ENCODE peak calls at places on chromosomes 2 and 18, in nine cellular contexts. J, E, M, V, K, G, I, Y and F are unnamed samples. For H3K27me3, the result is how much of the 10 kb centered on the place peaks cover.

GRCh38 chr2:112920923-112921532 is 10.1 kb downstream of the IL37 start:
- DNase-seq in Y (no peak), K (no peak), J (no peak), I (no peak), M (no peak), G (no peak), V (peak), E (no peak), F (no peak)

GRCh38 chr18:43665239-43665788 is 388.0 kb upstream of the SYT4 start:
- DNase-seq in K (no peak), E (no peak), Y (no peak), I (peak), M (no peak), J (no peak), G (no peak), V (peak), F (peak)

GRCh38 chr2:142030735-142031134 is 100.1 kb downstream of the LRP1B start:
- DNase-seq in Y (no peak), I (peak), M (no peak), E (no peak), K (no peak), V (no peak), J (no peak), G (no peak), F (no peak)

GRCh38 chr2:118721817-118722551 is 125.5 kb downstream of the EN1 start:
- DNase-seq in E (no peak), V (peak), K (no peak), Y (no peak), J (no peak), I (no peak), M (no peak), G (no peak), F (no peak)

GRCh38 chr2:173652731-173653426 is 298.2 kb downstream of the CDCA7 start:
- DNase-seq in E (no peak), G (no peak), J (peak), K (no peak), V (peak), I (peak), Y (peak), M (peak), F (peak)

GRCh38 chr2:35503738-35504160 is 851.8 kb upstream of the CRIM1 start:
- DNase-seq in G (no peak), J (no peak), Y (no peak), M (no peak), E (no peak), K (no peak), V (peak), I (no peak), F (no peak)

GRCh38 chr2:64751286-64752260 is 97.9 kb upstream of the SERTAD2 start:
- DNase-seq in G (peak), K (peak), M (peak), I (peak), V (peak), E (peak), J (peak), Y (peak), F (no peak)

GRCh38 chr2:173631123-173631450 is 276.4 kb downstream of the CDCA7 start:
- DNase-seq in I (peak), Y (no peak), V (no peak), E (no peak), G (no peak), K (no peak), J (no peak), M (no peak), F (peak)

GRCh38 chr2:97761192-97761591 is 47.8 kb downstream of the ZAP70 start:
- DNase-seq in E (no peak), I (no peak), K (no peak), Y (no peak), J (no peak), M (no peak), G (no peak), V (no peak), F (no peak)

GRCh38 chr2:100136310-100136709 is 6.1 kb downstream of the AFF3 start:
- DNase-seq in M (no peak), I (no peak), V (no peak), Y (no peak), J (no peak), G (no peak), E (no peak), K (no peak), F (no peak)

GRCh38 chr2:100603414-100603813 is 40.6 kb downstream of the PDCL3 start:
- DNase-seq in M (no peak), G (no peak), E (no peak), I (no peak), K (no peak), V (no peak), J (no peak), Y (no peak), F (no peak)

GRCh38 chr2:172704072-172704936 is 31.3 kb upstream of the RAPGEF4 start:
- DNase-seq in G (no peak), V (peak), M (peak), K (no peak), E (peak), J (no peak), I (peak), Y (peak), F (no peak)

GRCh38 chr18:59264651-59265245 is 8.5 kb downstream of the RAX start:
- DNase-seq in J (no peak), G (no peak), K (no peak), M (no peak), Y (no peak), E (peak), I (no peak), V (no peak), F (no peak)

GRCh38 chr18:59264136-59264571 is 9.1 kb downstream of the RAX start:
- DNase-seq in E (peak), K (no peak), I (no peak), G (no peak), M (no peak), Y (no peak), J (no peak), V (no peak), F (no peak)

GRCh38 chr18:59265246-59266018 is 7.8 kb downstream of the RAX start:
- DNase-seq in E (peak), G (peak), I (no peak), Y (no peak), K (no peak), V (no peak), J (no peak), M (no peak), F (no peak)

GRCh38 chr18:59266019-59266369 is 7.3 kb downstream of the RAX start:
- DNase-seq in Y (no peak), V (no peak), G (peak), J (no peak), I (no peak), K (no peak), E (peak), M (no peak), F (no peak)

GRCh38 chr18:59263566-59264135 is 9.6 kb downstream of the RAX start:
- DNase-seq in J (no peak), I (no peak), E (no peak), Y (no peak), K (no peak), M (no peak), V (peak), G (no peak), F (no peak)
- H3K27me3 ChIP-seq in J (under half), I (half or more), E (half or more), Y (half or more), K (half or more), M (under half), V (under half), G (under half), F (under half)

DNA sequence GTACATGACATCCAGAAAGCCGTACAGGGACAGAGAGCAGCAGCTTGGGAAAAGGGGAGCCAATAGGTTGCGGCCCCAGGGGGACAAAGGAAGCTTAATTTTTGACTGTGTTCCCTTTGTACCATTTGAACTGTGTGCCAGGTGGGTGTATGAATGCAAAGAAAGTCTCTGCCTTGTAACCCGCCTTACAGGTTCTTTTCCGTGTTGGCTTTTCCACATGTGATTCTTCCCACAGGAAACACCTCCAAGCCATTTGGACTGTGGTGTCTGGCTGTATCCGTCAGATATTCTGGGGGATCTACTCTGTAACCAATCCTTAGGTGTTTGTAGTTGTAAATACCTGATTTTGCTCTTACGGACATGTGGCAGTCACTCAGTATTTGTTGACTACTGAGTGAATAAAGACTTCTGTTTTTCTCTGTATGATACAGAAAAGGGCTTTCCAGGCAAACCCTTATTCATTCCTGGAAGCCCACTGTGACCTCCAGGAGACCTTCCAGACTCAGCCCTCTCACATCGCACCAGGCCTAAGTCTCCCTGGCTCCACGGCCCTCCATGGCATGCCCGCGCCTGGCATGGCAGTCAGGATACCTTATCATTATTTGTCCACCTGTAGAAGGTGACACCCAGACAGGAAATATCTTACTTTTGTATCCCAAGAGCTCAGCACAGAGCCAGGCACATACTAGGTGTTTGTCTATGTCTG is 1.2 kb downstream of the LRRFIP1 start:
- DNase-seq in Y (no peak), J (no peak), I (no peak), E (no peak), M (no peak), V (no peak), K (no peak), G (no peak), F (no peak)
- H3K4me3 ChIP-seq in Y (no peak), J (peak), I (no peak), E (peak), M (peak), V (no peak), K (peak), G (peak), F (peak)

GRCh38 chr18:35917043-35917442 is 55.4 kb upstream of the RMP24 start:
- DNase-seq in M (no peak), E (peak), V (peak), G (no peak), I (no peak), J (no peak), Y (no peak), K (no peak), F (no peak)
- H3K27me3 ChIP-seq in M (under half), E (under half), V (under half), G (under half), I (under half), J (under half), Y (under half), K (under half), F (under half)

GRCh38 chr2:196244516-196244915 is 73.1 kb upstream of the STK17B start:
- DNase-seq in K (no peak), Y (no peak), M (no peak), G (no peak), E (no peak), J (no peak), V (no peak), I (no peak), F (no peak)

GRCh38 chr2:196238836-196239380 is 67.5 kb upstream of the STK17B start:
- DNase-seq in E (no peak), G (no peak), J (no peak), M (no peak), Y (no peak), K (no peak), V (no peak), I (peak), F (no peak)

GRCh38 chr2:196241175-196241574 is 69.8 kb upstream of the STK17B start:
- DNase-seq in Y (no peak), J (no peak), G (no peak), V (no peak), K (peak), E (peak), I (no peak), M (no peak), F (no peak)

GRCh38 chr2:196242131-196242620 is 70.8 kb upstream of the STK17B start:
- DNase-seq in K (no peak), M (no peak), V (peak), E (no peak), Y (peak), J (no peak), I (peak), G (no peak), F (no peak)

DNA sequence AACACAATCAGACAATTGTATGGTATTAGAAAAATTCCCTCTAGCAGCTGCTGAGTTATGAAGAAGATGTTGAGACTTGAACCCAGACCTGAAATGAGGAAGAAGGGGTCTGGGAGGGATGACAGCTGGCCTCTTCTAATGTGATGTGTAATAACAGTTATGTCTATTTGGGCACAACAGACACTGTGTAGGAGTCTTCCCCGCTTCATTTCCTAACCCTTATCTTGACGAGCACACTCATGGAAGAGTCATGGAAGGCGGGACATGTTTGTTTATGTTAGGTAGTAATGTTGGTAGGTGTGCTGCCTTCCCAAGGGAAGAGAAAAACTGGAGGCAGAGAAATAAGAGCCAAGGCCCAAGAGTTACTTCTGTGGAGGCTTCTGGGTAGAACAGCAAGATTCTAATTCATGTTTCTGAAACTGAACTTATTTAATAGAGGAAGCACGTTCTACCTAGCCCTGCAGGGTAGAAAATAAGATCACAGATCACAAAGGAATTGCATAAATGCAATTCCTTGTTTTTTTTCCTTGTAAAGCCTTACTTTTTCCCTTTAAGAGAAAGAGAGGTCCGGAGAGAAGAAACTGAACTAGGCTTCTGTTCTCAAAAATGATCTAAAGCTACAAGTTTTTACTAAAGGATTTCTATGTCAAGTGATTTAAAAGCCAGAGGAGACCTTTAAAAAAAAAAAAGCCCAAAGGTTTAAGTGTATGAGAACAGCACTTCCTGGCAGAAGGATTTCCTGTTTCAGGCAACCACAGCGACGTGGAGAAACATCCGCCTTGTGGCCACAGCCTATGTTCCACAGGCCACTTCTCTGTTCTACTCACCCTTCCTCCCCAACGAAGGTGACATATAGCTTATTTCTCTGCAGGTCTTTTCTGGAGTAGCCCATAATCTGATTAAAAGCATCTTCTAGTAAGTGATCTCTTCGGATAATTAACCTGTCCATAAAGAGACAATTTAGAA is 68.5 kb upstream of the STK17B start:
- DNase-seq in J (no peak), G (no peak), I (peak), V (peak), M (no peak), Y (peak), K (peak), E (peak), F (no peak)
- H3K4me3 ChIP-seq in J (no peak), G (no peak), I (no peak), V (no peak), M (no peak), Y (no peak), K (no peak), E (no peak), F (no peak)

GRCh38 chr2:126934803-126935202 is 36.1 kb downstream of the TEX51 start:
- DNase-seq in J (no peak), M (no peak), I (no peak), V (no peak), G (no peak), E (no peak), K (no peak), Y (no peak), F (no peak)

GRCh38 chr2:126935774-126936173 is 37.1 kb downstream of the TEX51 start:
- DNase-seq in V (no peak), Y (no peak), J (no peak), K (no peak), I (no peak), M (no peak), E (no peak), G (no peak), F (no peak)

GRCh38 chr2:126932529-126932928 is 33.8 kb downstream of the TEX51 start:
- DNase-seq in Y (no peak), J (no peak), G (no peak), I (peak), V (no peak), E (no peak), K (no peak), M (no peak), F (no peak)

GRCh38 chr2:126932966-126933555 is 34.4 kb downstream of the TEX51 start:
- DNase-seq in V (no peak), G (no peak), Y (no peak), M (no peak), E (peak), I (no peak), J (no peak), K (no peak), F (no peak)

DNA sequence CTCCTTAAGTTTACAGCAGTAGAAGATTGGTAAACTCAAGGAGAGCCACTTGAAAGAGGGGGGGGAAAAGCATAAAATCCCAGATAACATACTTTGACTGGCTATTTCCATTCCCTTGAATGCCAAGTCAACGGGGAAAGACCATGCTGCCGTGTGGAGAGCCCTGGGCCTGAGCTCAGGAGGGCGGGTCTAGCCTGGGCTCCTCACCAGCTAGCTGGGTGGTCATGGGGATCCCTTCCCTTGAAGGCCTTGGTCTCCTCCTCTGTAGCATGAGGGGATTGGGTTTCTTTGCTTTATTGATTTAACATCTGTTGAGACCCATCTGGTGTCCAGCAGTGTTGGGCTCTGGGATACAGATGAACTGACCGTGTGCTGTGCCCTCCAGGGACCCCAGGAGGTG is 35.0 kb downstream of the TEX51 start:
- DNase-seq in E (no peak), V (no peak), J (no peak), I (no peak), K (no peak), Y (no peak), G (no peak), M (no peak), F (no peak)
- H3K27me3 ChIP-seq in E (under half), V (under half), J (under half), I (under half), K (under half), Y (under half), G (under half), M (under half), F (under half)

GRCh38 chr2:126219081-126219480 is 436.9 kb upstream of the GYPC start:
- DNase-seq in I (no peak), E (no peak), Y (no peak), G (no peak), J (no peak), M (no peak), K (no peak), V (no peak), F (no peak)

GRCh38 chr2:126220336-126220735 is 435.6 kb upstream of the GYPC start:
- DNase-seq in I (peak), E (no peak), J (no peak), M (no peak), G (no peak), Y (peak), V (no peak), K (no peak), F (no peak)

GRCh38 chr2:126222316-126222715 is 433.6 kb upstream of the GYPC start:
- DNase-seq in J (no peak), V (no peak), I (no peak), M (no peak), E (no peak), K (no peak), Y (no peak), G (no peak), F (no peak)

GRCh38 chr2:126224766-126225165 is 431.2 kb upstream of the GYPC start:
- DNase-seq in V (no peak), K (no peak), M (no peak), E (no peak), Y (no peak), G (no peak), J (no peak), I (no peak), F (no peak)

GRCh38 chr2:126221506-126221905 is 434.5 kb upstream of the GYPC start:
- DNase-seq in Y (no peak), I (no peak), E (no peak), V (no peak), M (no peak), J (no peak), K (no peak), G (no peak), F (no peak)
- H3K4me3 ChIP-seq in Y (no peak), I (no peak), E (no peak), V (no peak), M (no peak), J (no peak), K (no peak), G (no peak), F (no peak)

DNA sequence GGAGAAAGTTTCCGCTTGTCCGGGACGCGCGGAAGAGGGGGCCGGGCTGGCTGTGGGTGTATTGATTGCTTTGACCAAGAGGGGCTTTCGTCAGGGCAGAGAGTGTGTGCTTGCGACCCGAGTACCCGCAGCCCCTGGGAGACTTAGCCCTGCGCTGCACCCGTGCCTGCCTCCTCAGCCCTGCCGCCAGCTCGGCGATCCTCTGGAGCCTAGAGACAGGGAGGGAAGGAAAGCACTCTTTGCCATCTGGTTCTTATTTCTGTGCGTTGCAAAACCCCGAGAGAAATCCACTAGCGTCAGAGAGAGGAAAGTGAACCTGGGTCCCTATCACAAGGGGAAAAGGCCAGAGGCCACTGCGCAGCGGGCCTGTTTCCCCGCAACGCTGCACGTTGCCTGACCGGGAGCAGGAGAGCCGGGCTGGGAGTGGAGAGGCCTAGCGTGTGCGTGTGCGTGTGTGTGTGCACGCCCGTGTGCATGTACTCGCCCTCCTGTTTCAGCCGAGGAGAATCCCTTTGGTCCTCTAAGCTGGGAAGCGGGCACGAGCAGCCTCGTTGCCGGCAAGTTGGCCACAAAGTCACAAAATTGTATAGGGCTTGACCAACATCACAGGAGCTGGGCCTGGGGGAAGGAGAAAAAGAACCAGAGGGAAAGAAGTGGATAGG is 1.7 kb downstream of the SIX3 start:
- DNase-seq in E (no peak), J (no peak), K (no peak), I (no peak), G (no peak), V (no peak), Y (no peak), M (no peak), F (no peak)
- H3K27me3 ChIP-seq in E (half or more), J (half or more), K (half or more), I (half or more), G (under half), V (half or more), Y (half or more), M (under half), F (half or more)

GRCh38 chr18:13604751-13605150 is 121.6 kb downstream of the FAM210A start:
- DNase-seq in V (no peak), I (no peak), K (no peak), E (no peak), Y (no peak), J (no peak), M (no peak), G (no peak), F (no peak)
- H3K4me3 ChIP-seq in V (no peak), I (no peak), K (no peak), E (no peak), Y (no peak), J (no peak), M (no peak), G (no peak), F (no peak)